ENCODE peak calls at places on chromosome X, in five cellular contexts. D is iris pigment epithelial cell, Z is psoas muscle, C is adrenal gland, G is amniotic stem cell. X is an unnamed sample.

GRCh38 chrX:112851161-112851779 is 10.6 kb upstream of the AMOT start:
- DNase-seq in G (no peak), D (no peak), Z (no peak), C (no peak), X (no peak)

GRCh38 chrX:33207056-33207455 is 4.3 kb downstream of the DMD start:
- DNase-seq in D (peak; percentile 38), C (no peak), Z (no peak), G (no peak), X (no peak)

GRCh38 chrX:14496674-14497073 is 32.7 kb upstream of the GLRA2 start:
- DNase-seq in D (peak; percentile 2), Z (no peak), C (no peak), G (no peak), X (no peak)

GRCh38 chrX:11407331-11408110 is 114.3 kb downstream of the AMELX start:
- DNase-seq in G (no peak), Z (no peak), C (no peak), D (peak; percentile 60), X (no peak)

GRCh38 chrX:147901476-147902126 is 10.1 kb upstream of the FMR1 start:
- DNase-seq in Z (no peak), D (no peak), G (no peak), C (no peak), X (no peak)

GRCh38 chrX:55996649-55997048 is 235.5 kb upstream of the KLF8 start:
- DNase-seq in G (no peak), C (no peak), D (no peak), Z (no peak), X (no peak)

GRCh38 chrX:20267924-20268701 is 1.4 kb upstream of the RPS6KA3 start:
- DNase-seq in D (peak; percentile 43), C (peak; percentile 79), Z (peak; percentile 61), G (no peak), X (no peak)

GRCh38 chrX:113539599-113540356 is 699.1 kb upstream of the AMOT start:
- DNase-seq in Z (no peak), G (no peak), D (no peak), C (no peak), X (no peak)

GRCh38 chrX:115988825-115989224 is 181.7 kb upstream of the AGTR2 start:
- DNase-seq in Z (no peak), D (peak; percentile 8), G (no peak), C (no peak), X (no peak)

GRCh38 chrX:38861489-38861888 is 60.2 kb downstream of the MID1IP1 start:
- DNase-seq in C (no peak), D (no peak), Z (no peak), G (no peak), X (no peak)

GRCh38 chrX:136823175-136823574 is 42.4 kb upstream of the ARHGEF6 start:
- DNase-seq in C (no peak), G (no peak), Z (no peak), D (peak; percentile 24), X (no peak)

GRCh38 chrX:53076671-53077070 is 5.5 kb upstream of the TSPYL2 start:
- DNase-seq in Z (no peak), G (no peak), C (no peak), D (no peak), X (no peak)

GRCh38 chrX:9339603-9340569 is 125.0 kb upstream of the TBL1X start:
- DNase-seq in D (no peak), G (no peak), Z (peak; percentile 34), C (peak; percentile 52), X (no peak)

GRCh38 chrX:106952089-106952488 is 31.9 kb downstream of the CLDN2 start:
- DNase-seq in C (no peak), G (no peak), Z (no peak), D (no peak), X (no peak)

GRCh38 chrX:7448123-7448522 is 300.2 kb upstream of the PUDP start:
- DNase-seq in Z (no peak), C (no peak), G (no peak), D (no peak), X (no peak)

GRCh38 chrX:131067216-131067615 is 9.1 kb downstream of the ARHGAP36 start:
- DNase-seq in C (no peak), G (no peak), D (no peak), Z (no peak), X (no peak)

GRCh38 chrX:69082055-69082752 is 83.0 kb downstream of the PJA1 start:
- DNase-seq in G (no peak), Z (no peak), D (no peak), C (no peak), X (no peak)

GRCh38 chrX:81377329-81377728 is 175.4 kb downstream of the SH3BGRL start:
- DNase-seq in G (no peak), C (no peak), D (peak; percentile 28), Z (no peak), X (no peak)

X was measured in pulmonary artery endothelial cell.